ENCODE peak calls at places on chromosomes 16 and 17, in six cellular contexts. I is foreskin keratinocyte, T is PC-3, Q is HFFc6, V is heart right ventricle, R is hepatocyte. C is an unnamed sample.
A peak's percentile ranks its signal among the peaks of the same experiment; 100 is the strongest.

GRCh38 chr17:8382052-8382879 is 727 bp downstream of the RPL26 start:
- DNase-seq in I (no peak), T (peak; percentile 4), Q (no peak), V (no peak), R (no peak), C (no peak)

GRCh38 chr16:85554791-85555548 is 58.2 kb upstream of the GSE1 start:
- DNase-seq in I (no peak), T (peak; percentile 21), Q (peak; percentile 50), V (peak; percentile 70), R (peak; percentile 72), C (peak; percentile 44)

GRCh38 chr16:75497558-75497957 is 2.3 kb upstream of the CHST6 start:
- DNase-seq in I (no peak), T (no peak), Q (no peak), V (no peak), R (no peak), C (no peak)

GRCh38 chr16:63983401-63983800 is 1138.5 kb downstream of the CDH11 start:
- DNase-seq in I (peak; percentile 27), T (peak; percentile 44), Q (no peak), V (no peak), R (peak; percentile 16), C (no peak)

GRCh38 chr17:5793899-5794298 is 209.6 kb upstream of the NLRP1 start:
- DNase-seq in I (no peak), T (peak; percentile 44), Q (no peak), V (no peak), R (no peak), C (peak; percentile 14)

GRCh38 chr17:42843358-42843934 is 934 bp upstream of the AOC2 start:
- DNase-seq in I (no peak), T (peak; percentile 63), Q (peak; percentile 64), V (peak; percentile 58), R (peak; percentile 80), C (peak; percentile 61)

GRCh38 chr17:73255671-73256181 is 6.0 kb downstream of the CPSF4L start:
- DNase-seq in I (no peak), T (peak; percentile 78), Q (peak; percentile 38), V (peak; percentile 55), R (peak; percentile 62), C (peak; percentile 56)

GRCh38 chr17:40854175-40854814 is 12.7 kb downstream of the KRT12 start:
- DNase-seq in I (peak; percentile 54), T (peak; percentile 84), Q (peak; percentile 91), V (no peak), R (peak; percentile 64), C (no peak)

GRCh38 chr17:69084911-69085310 is 24.2 kb upstream of the ABCA9 start:
- DNase-seq in I (peak; percentile 4), T (peak; percentile 48), Q (no peak), V (no peak), R (peak; percentile 61), C (peak; percentile 11)

GRCh38 chr16:30660424-30661251 is 2.4 kb downstream of the FBRS start:
- DNase-seq in I (no peak), T (no peak), Q (no peak), V (no peak), R (peak; percentile 68), C (no peak)

GRCh38 chr17:40283662-40284061 is 4.0 kb upstream of the CDC6 start:
- DNase-seq in I (peak; percentile 90), T (peak; percentile 87), Q (peak; percentile 95), V (no peak), R (peak; percentile 67), C (peak; percentile 84)

GRCh38 chr16:48231675-48232214 is 12.4 kb upstream of the LONP2 start:
- DNase-seq in I (no peak), T (peak; percentile 20), Q (peak; percentile 16), V (peak; percentile 10), R (peak; percentile 46), C (peak; percentile 57)

GRCh38 chr17:31158741-31159377 is 64.1 kb downstream of the NF1 start:
- DNase-seq in I (no peak), T (no peak), Q (no peak), V (no peak), R (no peak), C (no peak)

GRCh38 chr16:88298166-88298881 is 84.4 kb upstream of the ZNF469 start:
- DNase-seq in I (peak; percentile 73), T (no peak), Q (peak; percentile 32), V (no peak), R (no peak), C (no peak)

GRCh38 chr17:44914148-44914547 is 1.2 kb downstream of the GFAP start:
- DNase-seq in I (no peak), T (no peak), Q (no peak), V (no peak), R (no peak), C (no peak)

GRCh38 chr16:4160663-4161436 is 44.6 kb upstream of the ADCY9 start:
- DNase-seq in I (no peak), T (no peak), Q (no peak), V (no peak), R (no peak), C (no peak)

GRCh38 chr16:2813661-2814288 is 3.3 kb upstream of the PRSS21 start:
- DNase-seq in I (no peak), T (no peak), Q (no peak), V (no peak), R (no peak), C (no peak)

GRCh38 chr17:36945959-36946725 is 2.6 kb upstream of the AATF start:
- DNase-seq in I (no peak), T (no peak), Q (no peak), V (no peak), R (no peak), C (no peak)

GRCh38 chr16:4769306-4769638 is 2.3 kb upstream of the ZNF500 start:
- DNase-seq in I (no peak), T (no peak), Q (no peak), V (no peak), R (no peak), C (no peak)

GRCh38 chr17:1709971-1710806 is at the start of gene TLCD2:
- DNase-seq in I (no peak), T (peak; percentile 62), Q (peak; percentile 55), V (peak; percentile 74), R (peak; percentile 89), C (peak; percentile 75)

GRCh38 chr17:43528988-43529814 is 16.9 kb downstream of the ETV4 start:
- DNase-seq in I (no peak), T (no peak), Q (no peak), V (no peak), R (no peak), C (no peak)

GRCh38 chr17:74192950-74193781 is 10.3 kb upstream of the RPL38 start:
- DNase-seq in I (no peak), T (peak; percentile 73), Q (no peak), V (no peak), R (peak; percentile 80), C (no peak)

GRCh38 chr16:30609002-30609927 is 924 bp downstream of the ZNF689 start:
- DNase-seq in I (no peak), T (peak; percentile 28), Q (no peak), V (peak; percentile 37), R (peak; percentile 69), C (peak; percentile 59)

DNA sequence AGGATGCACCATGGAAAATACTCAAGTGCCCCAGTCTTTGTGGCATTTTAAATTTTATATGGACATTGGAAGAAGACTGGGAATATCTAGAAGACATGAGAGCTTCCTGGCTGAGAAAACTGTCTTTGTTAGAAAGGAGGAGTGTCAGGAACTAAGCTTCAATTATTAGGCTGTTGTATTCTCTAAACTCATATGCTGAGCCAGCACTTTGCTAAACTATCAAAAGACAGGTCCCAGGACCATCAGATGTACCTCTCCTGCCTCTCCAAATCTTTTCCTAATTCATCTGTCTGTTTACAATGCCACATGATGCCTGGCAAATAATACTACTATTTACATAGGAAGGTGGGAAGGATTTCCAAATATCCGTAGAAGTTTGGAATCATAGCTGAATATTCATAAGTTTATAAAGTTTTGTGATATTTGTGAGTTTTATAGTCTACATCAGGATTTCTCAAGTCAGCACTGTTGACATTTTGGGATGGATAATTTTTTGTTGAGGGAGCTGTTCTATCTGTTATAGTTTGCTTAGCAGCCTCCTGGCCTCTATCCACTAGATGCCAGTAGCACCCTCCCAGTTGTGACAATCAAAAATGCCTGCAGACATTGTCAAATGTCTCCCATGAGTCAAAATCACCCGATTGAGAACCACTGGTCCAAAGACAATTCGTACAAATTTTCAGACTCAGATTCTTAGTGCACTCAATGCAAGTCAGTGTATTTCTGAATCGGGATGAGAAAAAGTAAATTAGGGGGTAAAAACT is 61.2 kb upstream of the NETO2 start:
- DNase-seq in I (no peak), T (peak; percentile 7), Q (no peak), V (no peak), R (no peak), C (no peak)
- TF ChIP-seq CTCF in I (peak; percentile 35), T (peak; percentile 22), Q (no peak), V (no peak), R (no peak), C (no peak)

GRCh38 chr16:23742761-23743160 is 12.1 kb upstream of the CHP2 start:
- DNase-seq in I (no peak), T (no peak), Q (no peak), V (no peak), R (no peak), C (no peak)
- TF ChIP-seq CTCF in I (peak; percentile 30), T (peak; percentile 12), Q (peak; percentile 10), V (no peak), R (no peak), C (no peak)

DNA sequence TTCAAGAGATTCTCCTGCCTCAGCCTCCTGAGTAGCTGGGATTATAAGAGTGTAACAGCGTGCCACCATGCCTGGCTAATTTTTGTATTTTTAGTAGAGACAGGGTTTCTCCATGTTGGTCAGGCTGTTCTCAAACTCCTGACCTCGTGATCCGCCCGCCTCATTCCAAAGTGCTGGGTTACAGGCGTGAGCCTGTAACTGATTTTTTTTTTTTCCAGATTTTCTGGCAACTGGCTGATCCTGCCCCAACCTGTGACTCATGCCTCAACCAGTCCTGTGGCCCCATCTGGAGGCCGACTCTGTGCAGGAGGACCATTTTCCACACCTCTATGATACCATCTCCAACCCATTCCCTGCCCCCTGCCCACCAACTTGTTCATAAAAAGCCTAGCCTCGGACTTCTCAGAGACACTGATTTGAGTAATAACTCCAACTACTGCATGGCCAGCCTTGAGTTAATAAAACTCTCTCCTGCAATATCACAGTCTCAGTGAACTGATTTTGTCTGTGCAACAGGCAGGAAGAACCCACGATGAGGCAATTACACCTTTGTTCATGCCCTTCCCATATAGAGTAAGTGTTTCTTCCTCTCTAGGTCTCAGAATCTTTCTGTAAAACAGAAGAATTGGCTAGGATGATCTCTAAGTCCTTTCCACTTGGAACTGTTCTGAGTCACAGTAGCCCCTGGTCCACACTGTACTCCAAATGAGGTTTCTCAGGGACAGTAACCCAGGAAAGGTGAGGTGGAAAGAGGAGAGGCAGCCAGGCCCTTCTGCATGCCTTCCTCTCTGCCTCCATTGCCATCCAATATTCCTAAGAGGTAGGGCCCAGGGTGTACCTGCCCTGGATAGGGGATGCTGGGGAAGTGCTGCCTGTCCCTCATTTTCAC is 8.8 kb upstream of the CNOT1 start:
- DNase-seq in I (peak; percentile 63), T (peak; percentile 74), Q (peak; percentile 82), V (peak; percentile 14), R (peak; percentile 82), C (peak; percentile 77)
- TF ChIP-seq CTCF in I (peak; percentile 78), T (peak; percentile 53), Q (peak; percentile 67), V (peak; percentile 31), R (peak; percentile 57), C (peak; percentile 59)

DNA sequence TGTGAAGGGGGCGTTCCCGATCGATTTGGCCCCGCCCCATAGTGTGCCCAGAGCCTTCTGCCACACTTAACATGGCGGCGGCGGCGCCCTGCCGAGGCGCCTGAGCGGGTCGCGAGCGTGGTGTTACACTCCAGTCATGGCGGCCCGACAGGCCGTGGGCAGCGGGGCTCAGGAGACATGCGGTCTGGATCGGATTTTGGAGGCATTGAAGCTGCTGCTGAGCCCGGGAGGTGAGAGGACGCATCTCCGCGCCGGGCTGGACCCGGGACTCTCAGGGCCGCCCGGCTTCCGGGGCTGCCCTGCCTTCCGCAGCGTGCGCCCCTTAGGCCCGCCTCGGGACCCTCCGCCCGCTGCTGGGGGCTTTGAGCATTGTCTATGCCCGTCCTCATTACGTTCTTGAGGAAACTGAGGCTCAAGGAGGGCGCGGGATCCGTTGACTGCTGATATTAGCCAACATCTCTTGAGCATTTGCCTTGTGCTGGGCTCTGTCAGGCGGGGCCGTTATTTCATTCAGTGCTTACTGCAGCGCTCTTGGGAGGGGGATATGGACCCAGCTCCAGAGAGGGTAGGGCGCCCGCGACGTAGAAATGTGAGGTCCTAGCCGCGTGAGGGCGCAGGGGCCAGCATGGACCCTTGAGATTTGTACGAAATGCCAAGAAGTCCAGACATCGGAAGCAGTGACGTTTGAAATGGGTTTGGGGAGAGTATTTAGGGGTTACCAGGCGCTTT is at the start of gene TANGO6:
- DNase-seq in I (peak; percentile 10), T (peak; percentile 79), Q (peak; percentile 65), V (peak; percentile 86), R (peak; percentile 90), C (peak; percentile 92)
- TF ChIP-seq CTCF in I (peak; percentile 33), T (peak; percentile 35), Q (peak; percentile 53), V (no peak), R (peak; percentile 43), C (peak; percentile 21)

C was measured in Calu3.